ENCODE peak calls at places on chromosomes 7 and 10, in five cellular contexts. P is H1, U is breast epithelium, A is K562, J is upper lobe of left lung. Y is an unnamed sample. For H3K27me3, the result is how much of the 10 kb centered on the place peaks cover.

GRCh38 chr10:133067152-133068090 is 20.3 kb upstream of the ADGRA1 start:
- DNase-seq in P (no peak), U (no peak), A (no peak), J (peak), Y (no peak)

GRCh38 chr7:131722371-131722770 is 165.9 kb upstream of the PODXL start:
- DNase-seq in P (peak), U (no peak), A (no peak), J (no peak), Y (no peak)

GRCh38 chr7:5557920-5558401 is 134.3 kb upstream of the TNRC18 start:
- DNase-seq in P (no peak), U (peak), A (peak), J (peak), Y (no peak)

GRCh38 chr10:44161196-44161595 is 223.7 kb downstream of the CXCL12 start:
- DNase-seq in P (no peak), U (no peak), A (no peak), J (no peak), Y (no peak)

GRCh38 chr10:11595395-11595692 is 16.1 kb downstream of the USP6NL start:
- DNase-seq in P (no peak), U (no peak), A (no peak), J (no peak), Y (no peak)

GRCh38 chr7:99000196-99000903 is 122.0 kb downstream of the TRRAP start:
- DNase-seq in P (no peak), U (peak), A (no peak), J (no peak), Y (no peak)

GRCh38 chr7:97024209-97025129 is at the start of gene DLX5:
- DNase-seq in P (peak), U (no peak), A (no peak), J (peak), Y (no peak)

GRCh38 chr7:150948791-150949251 is 29.3 kb downstream of the KCNH2 start:
- DNase-seq in P (no peak), U (no peak), A (no peak), J (peak), Y (no peak)

GRCh38 chr7:135704074-135704473 is 23.9 kb downstream of the SLC13A4 start:
- DNase-seq in P (peak), U (no peak), A (peak), J (no peak), Y (no peak)

GRCh38 chr7:24733414-24734060 is 23.7 kb downstream of the GSDME start:
- DNase-seq in P (no peak), U (no peak), A (no peak), J (no peak), Y (no peak)

GRCh38 chr7:143322646-143323343 is 6.9 kb downstream of the CLCN1 start:
- DNase-seq in P (no peak), U (no peak), A (no peak), J (peak), Y (no peak)

GRCh38 chr10:54133201-54133600 is 667.8 kb downstream of the PCDH15 start:
- DNase-seq in P (no peak), U (no peak), A (no peak), J (no peak), Y (no peak)

GRCh38 chr7:42691030-42691639 is 220.7 kb downstream of the C7orf25 start:
- DNase-seq in P (peak), U (no peak), A (peak), J (no peak), Y (no peak)

GRCh38 chr10:73991846-73992245 is 6.1 kb upstream of the VCL start:
- DNase-seq in P (peak), U (no peak), A (peak), J (no peak), Y (no peak)

GRCh38 chr10:22479419-22479818 is 134.1 kb downstream of the SPAG6 start:
- DNase-seq in P (no peak), U (no peak), A (peak), J (no peak), Y (no peak)

GRCh38 chr10:34966440-34966839 is 123.7 kb downstream of the CUL2 start:
- DNase-seq in P (no peak), U (no peak), A (no peak), J (no peak), Y (no peak)

GRCh38 chr10:68562666-68563522 is 2.8 kb downstream of the TET1 start:
- DNase-seq in P (no peak), U (no peak), A (peak), J (no peak), Y (no peak)

GRCh38 chr7:110762514-110762913 is 328.4 kb upstream of the LRRN3 start:
- DNase-seq in P (no peak), U (no peak), A (no peak), J (no peak), Y (no peak)

DNA sequence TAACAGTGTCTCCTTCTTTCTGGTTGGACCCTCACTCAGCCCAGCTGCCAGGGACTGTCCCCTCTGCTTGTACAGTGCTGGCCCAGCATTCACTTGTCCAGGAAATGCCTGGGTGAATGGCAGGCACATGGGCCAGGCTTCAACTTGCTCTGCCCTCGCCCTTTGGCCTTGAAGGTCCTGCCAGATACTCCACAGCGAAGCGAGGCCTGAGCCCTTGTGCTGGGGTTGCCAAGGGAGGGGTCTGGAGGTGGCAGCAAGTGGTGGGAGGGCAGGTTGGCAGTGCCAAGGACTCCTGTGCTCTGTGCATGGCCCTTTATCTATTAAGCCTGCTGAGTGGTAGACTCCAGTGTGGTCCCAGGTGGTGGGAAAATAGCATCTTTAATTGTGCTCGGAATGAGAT is 75.7 kb downstream of the CDH23 start:
- DNase-seq in P (no peak), U (no peak), A (no peak), J (no peak), Y (no peak)
- H3K27me3 ChIP-seq in P (under half), U (under half), A (half or more), J (under half), Y (under half)

DNA sequence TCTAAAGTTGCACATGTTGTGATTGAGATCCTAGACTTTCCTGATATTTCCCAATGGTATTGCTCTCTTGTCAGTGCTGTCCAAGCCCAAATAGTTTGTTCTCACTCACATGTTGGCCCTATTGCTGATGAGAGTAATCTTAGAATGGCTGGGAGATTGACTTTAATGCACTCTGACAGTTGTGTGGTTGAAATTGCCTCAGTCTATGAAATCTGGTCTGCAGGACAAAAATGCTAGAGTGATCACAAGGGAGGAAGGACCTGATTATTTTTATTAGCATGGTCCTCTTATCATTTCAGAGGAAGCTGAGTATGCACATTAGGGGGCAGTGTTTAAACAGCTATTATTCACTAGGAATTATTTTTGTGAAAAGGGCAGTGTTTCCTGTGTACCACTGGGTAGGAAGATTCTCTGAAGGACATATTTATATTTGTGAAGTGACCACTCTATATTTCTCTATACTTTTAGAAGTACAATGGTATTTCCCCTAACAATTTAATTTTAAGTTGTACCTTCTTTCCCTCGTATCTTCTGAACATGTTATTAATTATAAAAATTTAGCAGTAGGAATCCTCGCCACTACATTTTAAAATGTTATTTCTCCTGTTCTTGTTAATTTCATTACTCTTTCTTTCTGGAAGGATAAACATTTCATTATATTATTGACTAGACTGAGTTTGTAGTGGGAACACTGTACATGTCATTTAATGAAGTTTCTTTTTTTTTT is 64.4 kb downstream of the SUGCT start:
- DNase-seq in P (no peak), U (no peak), A (peak), J (no peak), Y (no peak)
- TF ChIP-seq POLR2AphosphoS5 in P (no peak), U (no peak), A (no peak), J (no peak), Y (no peak)

DNA sequence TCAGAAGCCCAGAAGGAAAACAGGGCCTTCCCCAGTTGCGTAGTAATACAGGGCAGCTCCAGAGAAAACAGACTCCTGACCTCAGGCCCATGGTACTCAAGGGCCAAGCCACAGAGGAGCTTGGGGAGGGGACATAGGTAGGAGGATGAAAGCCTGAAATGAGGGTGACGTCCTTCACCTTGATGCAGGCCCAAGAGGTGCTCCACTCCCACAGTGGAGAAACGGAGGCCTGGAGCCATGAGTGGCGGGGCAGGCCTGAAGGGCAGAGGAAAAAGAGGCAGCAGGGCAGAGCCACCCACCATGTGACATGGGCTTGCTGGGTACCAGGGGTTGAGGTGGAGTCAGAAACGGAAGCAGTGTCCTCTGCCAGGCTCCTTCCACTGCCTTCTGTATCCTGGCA is 83.0 kb downstream of the C10orf105 start:
- DNase-seq in P (no peak), U (no peak), A (no peak), J (no peak), Y (no peak)
- H3K27me3 ChIP-seq in P (under half), U (under half), A (under half), J (under half), Y (under half)

GRCh38 chr10:79159785-79160184 is 91.0 kb downstream of the ZMIZ1 start:
- DNase-seq in P (no peak), U (no peak), A (no peak), J (no peak), Y (no peak)
- TF ChIP-seq POLR2AphosphoS5 in P (no peak), U (no peak), A (no peak), J (no peak), Y (no peak)

DNA sequence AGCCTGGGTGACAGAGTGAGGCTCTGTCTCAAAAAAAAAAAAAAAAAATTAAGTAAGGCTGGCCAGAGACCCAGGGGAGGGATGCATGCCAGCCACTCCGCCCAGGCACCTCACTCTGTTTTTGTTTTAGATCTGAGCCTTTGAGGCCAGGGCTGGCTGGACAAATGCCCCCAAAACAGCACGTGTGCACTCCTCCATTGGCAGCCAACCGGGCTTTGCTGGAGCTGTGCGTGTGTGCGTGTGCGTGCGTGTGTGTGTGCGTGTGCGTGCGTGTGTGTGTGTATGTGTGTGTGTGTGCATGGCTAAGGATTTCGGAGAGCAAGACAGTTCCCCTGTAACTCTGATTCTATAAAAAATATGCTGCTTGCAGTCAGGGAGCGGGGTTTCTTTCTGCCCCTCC is 28.2 kb upstream of the UNCX start:
- DNase-seq in P (no peak), U (no peak), A (no peak), J (no peak), Y (no peak)
- H3K27me3 ChIP-seq in P (under half), U (under half), A (half or more), J (under half), Y (under half)

DNA sequence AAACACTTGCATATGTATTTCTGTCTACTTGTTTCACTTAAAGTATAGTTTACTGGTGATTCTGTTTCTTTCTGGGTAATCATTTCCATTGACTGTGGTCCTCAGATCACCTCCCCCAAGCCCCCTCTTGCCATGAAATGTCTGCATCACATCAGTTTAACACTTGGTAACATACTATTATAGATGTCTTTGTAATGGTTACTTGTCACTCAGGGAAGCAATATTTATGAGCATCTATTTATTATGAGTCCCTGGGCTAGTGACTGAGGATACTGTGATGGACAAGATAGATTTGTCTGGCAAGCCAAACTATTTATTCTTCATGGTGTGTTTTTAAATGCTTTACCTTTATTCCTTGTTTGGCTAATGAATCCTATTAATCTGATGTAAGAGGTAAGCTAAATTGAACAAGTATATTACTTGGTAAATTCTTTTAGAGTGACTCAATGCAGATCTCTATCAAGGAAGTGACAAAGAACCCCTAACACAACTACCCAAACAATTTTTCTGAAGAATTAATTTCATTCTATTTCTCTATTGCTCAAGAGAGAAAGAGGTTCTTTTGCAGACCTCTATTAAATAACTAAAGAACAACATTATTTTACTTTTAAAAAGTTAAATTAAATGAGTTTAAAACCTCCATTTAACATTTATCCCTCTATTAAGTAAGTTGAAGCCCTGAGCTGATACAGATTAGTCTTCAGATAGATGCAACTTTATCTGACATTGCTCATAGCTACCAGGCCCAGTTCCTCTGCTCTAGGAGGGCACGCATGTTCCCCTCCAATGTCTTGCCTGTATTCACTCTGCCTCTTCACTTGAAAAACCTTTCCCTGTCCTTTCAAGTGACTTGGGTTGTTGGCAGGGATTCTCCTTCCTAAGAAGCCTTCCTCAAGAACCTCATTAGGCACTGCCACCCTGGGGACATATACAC is 270.7 kb downstream of the RELN start:
- DNase-seq in P (no peak), U (no peak), A (no peak), J (no peak), Y (no peak)
- TF ChIP-seq POLR2AphosphoS5 in P (no peak), U (no peak), A (no peak), J (no peak), Y (no peak)